ENCODE peak calls at places on chromosomes 11 and 22, in ten cellular contexts. X is EL; E is skeletal muscle cell; D is HuH-7.5; O is stimulated activated CD4-positive, alpha-beta T cell treated with anti-CD3 and anti-CD28 coated beads, Interleukin-15, amount 100 ng/mL, for 24 hours; L is islet precursor cell; B is KBM-7; H is colonic mucosa; A is CMK; J is RPMI8226. S is an unnamed sample.

GRCh38 chr11:119538748-119539147 is 115.8 kb upstream of the THY1 start:
- DNase-seq in H (no peak), A (no peak), E (no peak), J (no peak), D (no peak), O (no peak), X (peak), L (no peak), B (peak), S (no peak)

GRCh38 chr11:106920899-106921504 is 97.3 kb downstream of the GUCY1A2 start:
- DNase-seq in J (no peak), L (no peak), B (no peak), E (no peak), X (no peak), D (no peak), O (no peak), H (no peak), A (no peak), S (no peak)

GRCh38 chr11:62732830-62733229 is 4.5 kb downstream of the TTC9C start:
- DNase-seq in D (no peak), O (no peak), X (peak), L (no peak), H (no peak), E (no peak), B (peak), J (no peak), A (no peak), S (no peak)

GRCh38 chr11:72395993-72396392 is 38.3 kb downstream of the CLPB start:
- DNase-seq in D (no peak), B (no peak), J (no peak), O (no peak), A (no peak), H (no peak), L (peak), E (no peak), X (no peak), S (no peak)

GRCh38 chr22:27747396-27748256 is 53.9 kb downstream of the MN1 start:
- DNase-seq in B (no peak), H (no peak), E (no peak), D (no peak), A (no peak), L (no peak), X (no peak), O (no peak), J (no peak), S (no peak)

GRCh38 chr11:10638285-10638684 is 55.3 kb downstream of the IRAG1 start:
- DNase-seq in E (peak), A (no peak), J (no peak), L (peak), H (no peak), X (no peak), B (no peak), O (no peak), D (no peak), S (no peak)

GRCh38 chr11:78020248-78020647 is 2.8 kb downstream of the KCTD14 start:
- DNase-seq in L (no peak), A (no peak), O (no peak), E (no peak), B (no peak), X (no peak), H (no peak), J (no peak), D (no peak), S (no peak)

GRCh38 chr11:100831929-100832480 is 144.9 kb downstream of the ARHGAP42 start:
- DNase-seq in A (no peak), L (no peak), O (no peak), E (no peak), X (no peak), B (no peak), D (no peak), J (no peak), H (no peak), S (no peak)

GRCh38 chr11:66277475-66278391 is at the start of gene CNIH2:
- DNase-seq in A (no peak), L (peak), H (no peak), O (peak), B (peak), D (peak), X (peak), E (no peak), J (peak), S (peak)

GRCh38 chr22:16717699-16718558 is 107.3 kb downstream of the XKR3 start:
- DNase-seq in L (no peak), D (no peak), H (no peak), B (no peak), X (no peak), E (no peak), O (no peak), J (no peak), A (no peak), S (no peak)

GRCh38 chr11:47186937-47187681 is 875 bp upstream of the PACSIN3 start:
- DNase-seq in D (no peak), E (no peak), B (peak), J (peak), X (peak), H (peak), O (peak), A (no peak), L (peak), S (peak)

GRCh38 chr11:72965672-72966071 is 151.5 kb downstream of the ATG16L2 start:
- DNase-seq in L (no peak), E (no peak), D (no peak), H (no peak), J (no peak), A (no peak), O (no peak), X (no peak), B (no peak), S (no peak)

GRCh38 chr11:83612891-83613766 is 327.0 kb upstream of the CCDC90B start:
- DNase-seq in D (no peak), X (no peak), A (no peak), L (peak), E (no peak), B (no peak), J (no peak), H (no peak), O (no peak), S (no peak)

GRCh38 chr11:124725719-124726105 is 14.0 kb upstream of the NRGN start:
- DNase-seq in D (no peak), J (no peak), O (no peak), L (no peak), H (no peak), E (peak), X (peak), B (peak), A (no peak), S (no peak)

GRCh38 chr11:78784321-78785061 is 209.8 kb upstream of the NARS2 start:
- DNase-seq in A (no peak), H (no peak), L (no peak), X (peak), B (no peak), D (no peak), J (no peak), E (peak), O (no peak), S (no peak)

GRCh38 chr11:103332409-103332808 is 223.2 kb downstream of the DYNC2H1 start:
- DNase-seq in E (no peak), D (no peak), B (no peak), A (no peak), H (no peak), X (no peak), J (peak), L (no peak), O (no peak), S (no peak)

GRCh38 chr11:117933930-117934329 is 4.7 kb upstream of the TMPRSS13 start:
- DNase-seq in J (no peak), A (no peak), D (no peak), B (no peak), X (no peak), O (no peak), E (no peak), L (peak), H (no peak), S (peak)

GRCh38 chr11:64698427-64698826 is 24.6 kb downstream of the NRXN2 start:
- DNase-seq in B (no peak), J (no peak), A (no peak), X (no peak), H (no peak), D (no peak), E (no peak), O (no peak), L (no peak), S (no peak)

GRCh38 chr22:46390652-46391301 is 55.3 kb downstream of the TRMU start:
- DNase-seq in L (peak), A (no peak), O (no peak), J (peak), D (peak), X (peak), E (peak), B (no peak), H (no peak), S (no peak)

GRCh38 chr11:68411501-68411991 is 49.0 kb upstream of the PPP6R3 start:
- DNase-seq in O (no peak), D (no peak), A (no peak), B (no peak), X (no peak), E (peak), H (peak), L (no peak), J (no peak), S (no peak)

GRCh38 chr11:65502274-65502851 is 3.5 kb downstream of the MALAT1 start:
- DNase-seq in J (peak), B (peak), H (no peak), E (no peak), L (no peak), X (peak), O (no peak), D (no peak), A (peak), S (no peak)

GRCh38 chr11:65743928-65744698 is 23.5 kb upstream of the RNASEH2C start:
- DNase-seq in E (no peak), A (no peak), D (peak), O (peak), L (peak), X (peak), B (peak), H (peak), J (peak), S (peak)

GRCh38 chr11:34682822-34683221 is 61.9 kb downstream of the EHF start:
- DNase-seq in L (peak), O (no peak), B (no peak), X (peak), A (no peak), D (no peak), E (no peak), H (no peak), J (no peak), S (no peak)

GRCh38 chr11:122032317-122032716 is 83.7 kb downstream of the BLID start:
- DNase-seq in E (peak), O (no peak), L (no peak), J (no peak), X (peak), B (no peak), H (no peak), D (no peak), A (no peak), S (no peak)

GRCh38 chr11:104043678-104044239 is 7.3 kb downstream of the DDI1 start:
- DNase-seq in E (no peak), D (no peak), J (no peak), H (no peak), X (peak), L (no peak), B (no peak), O (no peak), A (no peak), S (no peak)

GRCh38 chr11:88434333-88434976 is 96.9 kb upstream of the CTSC start:
- DNase-seq in L (no peak), O (no peak), J (peak), A (no peak), E (no peak), D (no peak), H (no peak), B (no peak), X (no peak), S (no peak)

GRCh38 chr22:25067851-25068421 is 115.4 kb downstream of the KIAA1671 start:
- DNase-seq in E (peak), X (no peak), D (no peak), H (no peak), J (no peak), B (no peak), O (peak), L (no peak), A (no peak), S (peak)

GRCh38 chr22:31248965-31249940 is 37.2 kb downstream of the LIMK2 start:
- DNase-seq in J (no peak), B (no peak), O (no peak), H (no peak), E (no peak), A (no peak), X (no peak), D (no peak), L (peak), S (no peak)

GRCh38 chr11:45267660-45268340 is 18.3 kb downstream of the SYT13 start:
- DNase-seq in B (no peak), O (no peak), E (no peak), X (no peak), D (no peak), J (no peak), H (no peak), A (no peak), L (no peak), S (no peak)

S was measured in activated CD4-positive, alpha-beta memory T cell treated with anti-CD3 and anti-CD28 coated beads for 36 hours.